ENCODE peak calls at places on chromosomes 4 and X, in ten cellular contexts. J is upper lobe of right lung; H is HCT116; A is stimulated activated naive CD8-positive, alpha-beta T cell treated with anti-CD3 and anti-CD28 coated beads, Interleukin-15, amount 100 ng/mL, for 72 hours; I is K562; C is effector memory CD8-positive, alpha-beta T cell; B is psoas muscle; D is omental fat pad; W is IMR-90; O is activated CD8-positive, alpha-beta T cell treated with anti-CD3 and anti-CD28 coated beads, Interleukin-2, amount 10 ng/mL, durations not matched to agents 7 days and 5 days. P is an unnamed sample.

GRCh38 chrX:44996282-44996681 is 123.3 kb downstream of the KDM6A start:
- ATAC-seq in J (no peak), H (no peak), A (peak), I (no peak), C (no peak), B (no peak), D (no peak), W (no peak), O (no peak), P (no peak)

GRCh38 chrX:34560180-34560579 is 96.9 kb downstream of the TMEM47 start:
- ATAC-seq in J (no peak), H (no peak), A (no peak), I (no peak), C (no peak), B (no peak), D (no peak), W (no peak), O (no peak), P (no peak)

GRCh38 chrX:139077303-139078131 is 366.0 kb upstream of the FGF13 start:
- ATAC-seq in J (no peak), H (no peak), A (no peak), I (no peak), C (no peak), B (peak), D (peak), W (peak), O (no peak), P (no peak)

GRCh38 chr4:85756938-85757337 is 282.0 kb downstream of the ARHGAP24 start:
- ATAC-seq in J (peak), H (peak), A (no peak), I (peak), C (no peak), B (no peak), D (no peak), W (peak), O (no peak), P (no peak)

GRCh38 chr4:136742330-136742729 is 790.0 kb downstream of the PCDH18 start:
- ATAC-seq in J (no peak), H (no peak), A (no peak), I (no peak), C (no peak), B (no peak), D (no peak), W (peak), O (no peak), P (no peak)

GRCh38 chr4:55613621-55614020 is 21.6 kb upstream of the PDCL2 start:
- ATAC-seq in J (no peak), H (peak), A (no peak), I (peak), C (no peak), B (no peak), D (no peak), W (no peak), O (no peak), P (no peak)

GRCh38 chr4:161714022-161714751 is 449.6 kb downstream of the FSTL5 start:
- ATAC-seq in J (no peak), H (peak), A (no peak), I (no peak), C (no peak), B (no peak), D (no peak), W (peak), O (no peak), P (no peak)

GRCh38 chr4:183747380-183747779 is 88.3 kb downstream of the TRAPPC11 start:
- ATAC-seq in J (no peak), H (no peak), A (no peak), I (no peak), C (no peak), B (no peak), D (no peak), W (no peak), O (no peak), P (no peak)

GRCh38 chr4:7781361-7781760 is 158.3 kb downstream of the AFAP1 start:
- ATAC-seq in J (peak), H (no peak), A (peak), I (peak), C (no peak), B (peak), D (no peak), W (no peak), O (no peak), P (no peak)

GRCh38 chr4:142845293-142846070 is 619 bp downstream of the INPP4B start:
- ATAC-seq in J (peak), H (peak), A (peak), I (no peak), C (peak), B (peak), D (peak), W (peak), O (peak), P (peak)

GRCh38 chr4:88604978-88605678 is 12.8 kb downstream of the HERC3 start:
- ATAC-seq in J (no peak), H (no peak), A (no peak), I (no peak), C (no peak), B (no peak), D (no peak), W (no peak), O (no peak), P (no peak)

GRCh38 chr4:22876281-22876680 is 183.5 kb downstream of the GBA3 start:
- ATAC-seq in J (no peak), H (no peak), A (no peak), I (no peak), C (no peak), B (no peak), D (no peak), W (no peak), O (no peak), P (no peak)

GRCh38 chrX:23896983-23897382 is 10.8 kb downstream of the APOO start:
- ATAC-seq in J (no peak), H (no peak), A (no peak), I (no peak), C (no peak), B (no peak), D (no peak), W (no peak), O (no peak), P (no peak)

GRCh38 chrX:38061335-38061734 is 55.0 kb downstream of the SYTL5 start:
- ATAC-seq in J (no peak), H (peak), A (no peak), I (no peak), C (no peak), B (no peak), D (no peak), W (peak), O (no peak), P (no peak)

GRCh38 chrX:31329298-31329697 is 257.5 kb upstream of the FTHL17 start:
- ATAC-seq in J (no peak), H (no peak), A (no peak), I (no peak), C (no peak), B (no peak), D (no peak), W (no peak), O (no peak), P (no peak)

P was measured in stimulated activated memory B cell treated with anti-CD40 and anti-IgM and Interleukin-4, amounts not matched to agents 10 μg/mL and 1 μg/mL and 100 μg/mL, for 72 hours.